ENCODE peak calls at places on chromosomes 13 and 19, in six cellular contexts. U is SK-N-SH, Z is GM12878, L is A549, V is HCT116, R is K562. S is an unnamed sample.

GRCh38 chr19:52170863-52171320 is 529 bp downstream of the ZNF836 start:
- DNase-seq in Z (no peak), U (peak; percentile 58), V (no peak), R (no peak), L (no peak), S (peak; percentile 55)

GRCh38 chr19:41263042-41263849 is 926 bp upstream of the HNRNPUL1 start:
- DNase-seq in R (peak; percentile 47), Z (peak; percentile 42), V (no peak), U (peak; percentile 50), L (peak; percentile 76), S (peak; percentile 33)

GRCh38 chr19:45162464-45163143 is 1.8 kb upstream of the NKPD1 start:
- DNase-seq in R (no peak), Z (no peak), L (no peak), V (no peak), U (no peak), S (no peak)

GRCh38 chr13:74145249-74145970 is 11.2 kb upstream of the KLF12 start:
- DNase-seq in R (no peak), V (no peak), U (peak; percentile 70), Z (no peak), L (no peak), S (no peak)

GRCh38 chr19:49890349-49891311 is 6.1 kb downstream of the IL4I1 start:
- DNase-seq in R (peak; percentile 94), V (no peak), L (peak; percentile 62), U (peak; percentile 93), Z (no peak), S (peak; percentile 80)

GRCh38 chr19:33438987-33439781 is 65.7 kb downstream of the CEBPG start:
- DNase-seq in U (no peak), L (no peak), Z (no peak), R (peak; percentile 29), V (no peak), S (no peak)

GRCh38 chr13:73261739-73262216 is 203.0 kb downstream of the KLF5 start:
- DNase-seq in L (no peak), V (no peak), Z (no peak), R (no peak), U (no peak), S (no peak)

GRCh38 chr13:28137556-28137955 is 789 bp upstream of the PAN3 start:
- DNase-seq in L (no peak), V (no peak), R (no peak), Z (no peak), U (no peak), S (no peak)

GRCh38 chr13:94617389-94618000 is 15.8 kb downstream of the GPR180 start:
- DNase-seq in Z (no peak), R (peak; percentile 11), V (no peak), U (peak; percentile 32), L (no peak), S (peak; percentile 35)

GRCh38 chr19:45913874-45914830 is at the start of gene NANOS2:
- DNase-seq in L (no peak), U (no peak), Z (no peak), V (peak; percentile 56), R (peak; percentile 82), S (peak; percentile 98)

GRCh38 chr19:33400856-33401682 is 27.6 kb downstream of the CEBPG start:
- DNase-seq in Z (no peak), R (no peak), U (peak; percentile 27), V (no peak), L (no peak), S (no peak)

GRCh38 chr13:84430015-84430414 is 547.7 kb upstream of the SLITRK1 start:
- DNase-seq in U (no peak), Z (no peak), V (no peak), L (no peak), R (no peak), S (no peak)

GRCh38 chr13:34647379-34647778 is 294.7 kb upstream of the NBEA start:
- DNase-seq in U (no peak), R (no peak), L (peak; percentile 4), V (no peak), Z (no peak), S (no peak)

GRCh38 chr19:38391911-38392464 is 3.5 kb downstream of the SPRED3 start:
- DNase-seq in R (no peak), L (no peak), V (no peak), Z (no peak), U (no peak), S (no peak)

GRCh38 chr13:106911602-106912001 is 343.7 kb upstream of the ARGLU1 start:
- DNase-seq in V (no peak), R (no peak), U (no peak), L (no peak), Z (no peak), S (no peak)

GRCh38 chr13:44437356-44438233 is 64.0 kb downstream of the SERP2 start:
- DNase-seq in R (no peak), L (no peak), V (no peak), Z (no peak), U (no peak), S (peak; percentile 78)

GRCh38 chr13:36006347-36006746 is 124.8 kb downstream of the DCLK1 start:
- DNase-seq in Z (no peak), R (no peak), U (no peak), V (no peak), L (no peak), S (no peak)

GRCh38 chr13:23570099-23570926 is at the start of gene TNFRSF19:
- DNase-seq in L (no peak), V (no peak), R (peak; percentile 4), Z (no peak), U (peak; percentile 80), S (peak; percentile 26)

GRCh38 chr13:85544756-85545155 is 254.5 kb downstream of the SLITRK6 start:
- DNase-seq in U (no peak), L (no peak), R (no peak), Z (no peak), V (no peak), S (no peak)

GRCh38 chr19:4380254-4380727 is 20.1 kb downstream of the SH3GL1 start:
- DNase-seq in Z (no peak), U (peak; percentile 29), R (no peak), V (no peak), L (no peak), S (no peak)

GRCh38 chr19:48424694-48425219 is 21.0 kb upstream of the GRWD1 start:
- DNase-seq in R (peak; percentile 60), L (peak; percentile 92), U (no peak), V (no peak), Z (no peak), S (peak; percentile 45)

GRCh38 chr13:72959643-72960042 is 99.2 kb upstream of the KLF5 start:
- DNase-seq in U (no peak), L (no peak), V (no peak), Z (no peak), R (no peak), S (no peak)

GRCh38 chr13:35472308-35473008 is 4.0 kb downstream of the MAB21L1 start:
- DNase-seq in L (no peak), U (peak; percentile 52), Z (no peak), V (no peak), R (no peak), S (peak; percentile 30)

GRCh38 chr13:19742651-19743050 is 40.1 kb downstream of the PSPC1 start:
- DNase-seq in R (no peak), Z (no peak), L (no peak), V (no peak), U (no peak), S (peak; percentile 67)

GRCh38 chr19:51196181-51196580 is 28.7 kb upstream of the CD33 start:
- DNase-seq in V (no peak), U (no peak), Z (no peak), L (no peak), R (no peak), S (no peak)

GRCh38 chr13:86946734-86947133 is 724.4 kb upstream of the SLITRK5 start:
- DNase-seq in U (no peak), Z (no peak), V (no peak), R (no peak), L (no peak), S (peak; percentile 44)
- TF ChIP-seq REST in U (no peak), Z (no peak), V (no peak), R (no peak), L (no peak), S (no peak)

GRCh38 chr19:14006085-14006765 is at the start of gene RFX1:
- DNase-seq in R (peak; percentile 79), L (peak; percentile 80), U (peak; percentile 90), V (peak; percentile 100), Z (peak; percentile 99), S (peak; percentile 99)

GRCh38 chr19:14003279-14004051 is 2.7 kb downstream of the RFX1 start:
- DNase-seq in U (no peak), Z (no peak), R (no peak), V (no peak), L (no peak), S (no peak)

GRCh38 chr19:14004619-14005380 is 1.3 kb downstream of the RFX1 start:
- DNase-seq in Z (peak; percentile 34), V (no peak), L (no peak), U (no peak), R (peak; percentile 15), S (no peak)

GRCh38 chr19:14005381-14006084 is 587 bp downstream of the RFX1 start:
- DNase-seq in R (peak; percentile 93), U (peak; percentile 93), Z (peak; percentile 39), L (peak; percentile 33), V (peak; percentile 65), S (peak; percentile 93)

DNA sequence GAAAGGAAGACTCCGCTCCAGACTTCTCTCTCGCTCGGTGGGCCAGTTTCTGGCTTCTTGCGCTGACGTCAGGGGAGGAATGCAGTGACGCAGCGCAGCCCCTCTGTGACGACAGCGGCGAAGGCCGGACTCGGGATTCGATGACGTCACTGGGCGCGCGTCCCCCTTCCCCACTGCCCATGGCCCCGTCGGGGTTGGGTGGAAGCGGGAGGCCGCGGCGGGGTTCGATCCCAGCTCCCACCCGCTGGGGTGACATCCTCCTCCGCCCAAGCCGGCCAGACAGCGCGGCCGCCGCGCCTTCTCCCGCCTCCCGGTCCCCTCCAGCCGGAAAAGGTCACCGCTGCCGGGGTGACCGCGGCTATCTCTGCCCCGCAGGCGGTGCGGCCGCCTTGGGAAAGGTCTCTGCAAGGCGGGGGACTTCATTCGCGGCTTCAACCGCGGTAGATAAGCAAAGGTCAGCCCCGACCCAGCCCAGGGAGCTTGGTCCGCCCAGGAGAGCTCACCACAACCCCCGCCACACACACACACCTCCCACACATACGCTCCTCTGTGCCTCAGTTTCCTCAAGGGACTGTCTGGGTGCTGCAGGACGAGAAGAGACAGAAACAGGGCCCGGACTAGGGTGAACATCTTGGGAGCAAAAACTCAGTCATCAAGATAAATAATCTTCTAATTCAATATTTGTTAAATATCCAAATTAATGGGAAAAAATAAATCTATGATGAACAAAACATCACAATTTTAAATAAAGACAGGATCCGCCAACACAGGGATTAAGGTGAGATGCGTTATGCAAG is 844 bp upstream of the RFX1 start:
- DNase-seq in Z (no peak), R (peak; percentile 84), L (peak; percentile 36), V (no peak), U (peak; percentile 93), S (peak; percentile 93)
- TF ChIP-seq REST in Z (no peak), R (peak; percentile 68), L (no peak), V (no peak), U (no peak), S (no peak)

DNA sequence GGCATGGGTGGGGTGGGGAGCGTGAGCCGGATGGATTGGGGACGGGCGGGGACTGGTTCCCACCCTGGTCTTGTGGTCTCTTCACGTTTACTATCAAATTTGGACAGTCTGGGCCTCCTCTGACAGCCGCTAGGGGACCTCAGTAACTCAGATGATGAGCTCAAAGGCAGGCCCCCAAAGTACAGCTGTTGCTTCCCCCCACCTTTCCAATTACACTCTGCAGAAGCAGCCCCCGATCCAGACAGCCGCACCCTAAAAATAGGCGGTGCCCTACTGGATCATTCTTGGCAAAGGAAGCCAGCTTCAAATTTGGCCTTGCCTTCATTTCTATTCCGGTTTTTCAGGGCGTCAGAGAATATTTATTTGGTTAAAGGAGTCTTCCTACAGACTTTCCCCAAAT is 1.9 kb upstream of the FOXO1 start:
- DNase-seq in U (no peak), V (no peak), L (peak; percentile 66), Z (no peak), R (peak; percentile 50), S (peak; percentile 80)
- TF ChIP-seq REST in U (no peak), V (no peak), L (no peak), Z (no peak), R (no peak), S (no peak)

GRCh38 chr13:90565985-90566713 is 781.3 kb upstream of the MIR17HG start:
- DNase-seq in L (no peak), V (no peak), Z (peak; percentile 11), R (no peak), U (no peak), S (no peak)
- TF ChIP-seq REST in L (no peak), V (no peak), Z (no peak), R (no peak), U (no peak), S (no peak)

S was measured in GM23338.